ENCODE peak calls at places on chromosome X, in seven cellular contexts. W, O, J, D, A, T and Q are unnamed samples.

GRCh38 chrX:17592117-17592516 is 145.2 kb upstream of the SCML1 start:
- DNase-seq in W (no peak), O (no peak), J (no peak), D (peak; percentile 17), A (no peak), T (no peak), Q (no peak)

GRCh38 chrX:149720021-149720689 is 8.3 kb downstream of the MAGEA11 start:
- DNase-seq in W (no peak), O (no peak), J (no peak), D (no peak), A (no peak), T (peak; percentile 38), Q (no peak)

GRCh38 chrX:75038925-75039324 is 113.7 kb upstream of the NEXMIF start:
- DNase-seq in W (peak; percentile 68), O (no peak), J (no peak), D (peak; percentile 46), A (no peak), T (no peak), Q (peak; percentile 13)

GRCh38 chrX:136999021-136999420 is 34.8 kb downstream of the GPR101 start:
- DNase-seq in W (no peak), O (no peak), J (no peak), D (no peak), A (no peak), T (no peak), Q (no peak)

GRCh38 chrX:132488092-132488749 is 617 bp downstream of the MBNL3 start:
- DNase-seq in W (peak; percentile 74), O (no peak), J (no peak), D (peak; percentile 41), A (peak; percentile 7), T (no peak), Q (no peak)

GRCh38 chrX:72306085-72306801 is 529 bp upstream of the CITED1 start:
- DNase-seq in W (no peak), O (no peak), J (no peak), D (peak; percentile 22), A (no peak), T (peak; percentile 12), Q (no peak)

GRCh38 chrX:63754141-63754859 is 30.7 kb downstream of the ARHGEF9 start:
- DNase-seq in W (peak; percentile 69), O (no peak), J (no peak), D (no peak), A (peak; percentile 20), T (no peak), Q (no peak)

GRCh38 chrX:155819966-155820491 is 61.1 kb upstream of the VAMP7 start:
- DNase-seq in W (peak; percentile 86), O (peak; percentile 14), J (peak; percentile 63), D (peak; percentile 72), A (peak; percentile 15), T (peak; percentile 62), Q (peak; percentile 66)

GRCh38 chrX:134753185-134754008 is 95.1 kb upstream of the PLAC1 start:
- DNase-seq in W (no peak), O (no peak), J (no peak), D (peak; percentile 79), A (no peak), T (no peak), Q (peak; percentile 42)

GRCh38 chrX:1599791-1600405 is 8.5 kb downstream of the AKAP17A start:
- DNase-seq in W (no peak), O (no peak), J (no peak), D (no peak), A (no peak), T (no peak), Q (no peak)

GRCh38 chrX:136162827-136163427 is 15.6 kb downstream of the FHL1 start:
- DNase-seq in W (peak; percentile 68), O (peak; percentile 17), J (peak; percentile 50), D (peak; percentile 82), A (peak; percentile 35), T (no peak), Q (peak; percentile 20)

GRCh38 chrX:3522016-3522690 is 175.7 kb upstream of the MXRA5 start:
- DNase-seq in W (no peak), O (no peak), J (no peak), D (no peak), A (no peak), T (no peak), Q (no peak)

GRCh38 chrX:102883491-102883890 is 53.6 kb upstream of the RAB40AL start:
- DNase-seq in W (no peak), O (no peak), J (no peak), D (no peak), A (no peak), T (no peak), Q (no peak)

GRCh38 chrX:132986556-132986955 is 28.1 kb upstream of the HS6ST2 start:
- DNase-seq in W (no peak), O (no peak), J (no peak), D (peak; percentile 35), A (no peak), T (no peak), Q (no peak)

GRCh38 chrX:53494427-53494826 is 60.3 kb upstream of the HSD17B10 start:
- DNase-seq in W (no peak), O (no peak), J (no peak), D (peak; percentile 30), A (no peak), T (no peak), Q (no peak)

GRCh38 chrX:142891046-142891445 is 134.7 kb upstream of the SPANXN4 start:
- DNase-seq in W (no peak), O (no peak), J (no peak), D (peak; percentile 16), A (no peak), T (no peak), Q (no peak)

GRCh38 chrX:101958139-101958538 is 26.3 kb upstream of the ZMAT1 start:
- DNase-seq in W (no peak), O (no peak), J (no peak), D (no peak), A (no peak), T (no peak), Q (no peak)

GRCh38 chrX:50852524-50852923 is 38.5 kb upstream of the SHROOM4 start:
- DNase-seq in W (no peak), O (no peak), J (no peak), D (no peak), A (no peak), T (no peak), Q (no peak)

GRCh38 chrX:150225266-150225665 is 137.9 kb upstream of the MAMLD1 start:
- DNase-seq in W (no peak), O (no peak), J (no peak), D (no peak), A (no peak), T (no peak), Q (no peak)

GRCh38 chrX:34341814-34342213 is 209.7 kb upstream of the FAM47A start:
- DNase-seq in W (no peak), O (no peak), J (no peak), D (no peak), A (no peak), T (no peak), Q (no peak)

GRCh38 chrX:71992711-71993110 is 82.1 kb downstream of the NHSL2 start:
- DNase-seq in W (no peak), O (no peak), J (no peak), D (no peak), A (peak; percentile 47), T (no peak), Q (no peak)

GRCh38 chrX:771536-771935 is 140.9 kb downstream of the SHOX start:
- DNase-seq in W (no peak), O (no peak), J (peak; percentile 7), D (no peak), A (no peak), T (no peak), Q (no peak)

DNA sequence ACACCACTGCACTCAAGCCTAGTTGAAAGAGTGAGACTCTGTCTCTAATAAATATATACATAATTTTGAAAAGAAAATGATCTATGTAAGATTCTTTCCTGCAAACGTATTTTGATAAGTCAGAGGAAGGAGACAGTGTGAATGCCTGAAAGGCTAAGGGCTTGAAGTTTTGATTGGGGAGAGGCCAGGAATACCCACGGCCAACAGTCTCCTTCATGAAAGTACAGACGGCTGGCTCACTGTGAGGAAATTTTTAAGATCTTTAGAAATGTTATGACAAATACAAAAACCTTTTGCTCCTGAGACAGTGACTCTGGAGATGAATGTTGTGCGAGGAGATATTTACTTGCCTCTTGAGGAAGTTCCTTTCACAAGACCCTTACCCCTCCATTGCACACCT is 111.4 kb upstream of the KLHL13 start:
- DNase-seq in W (no peak), O (no peak), J (no peak), D (no peak), A (no peak), T (no peak), Q (no peak)
- H3K27ac ChIP-seq in W (no peak overlapping the region), O (no peak overlapping the region), J (no peak overlapping the region), D (no peak overlapping the region), A (no peak overlapping the region), T (no peak overlapping the region), Q (no peak overlapping the region)

GRCh38 chrX:154444001-154444754 is at the start of gene FAM50A:
- DNase-seq in W (peak; percentile 84), O (peak; percentile 48), J (peak; percentile 82), D (peak; percentile 61), A (peak; percentile 51), T (peak; percentile 72), Q (no peak)

GRCh38 chrX:154446430-154446829 is 2.5 kb downstream of the FAM50A start:
- DNase-seq in W (no peak), O (no peak), J (no peak), D (no peak), A (no peak), T (no peak), Q (no peak)

GRCh38 chrX:154445776-154446175 is 1.8 kb downstream of the FAM50A start:
- DNase-seq in W (no peak), O (no peak), J (no peak), D (no peak), A (no peak), T (no peak), Q (no peak)

GRCh38 chrX:154443479-154443910 is 446 bp upstream of the FAM50A start:
- DNase-seq in W (peak; percentile 55), O (no peak), J (no peak), D (peak; percentile 5), A (no peak), T (no peak), Q (no peak)

DNA sequence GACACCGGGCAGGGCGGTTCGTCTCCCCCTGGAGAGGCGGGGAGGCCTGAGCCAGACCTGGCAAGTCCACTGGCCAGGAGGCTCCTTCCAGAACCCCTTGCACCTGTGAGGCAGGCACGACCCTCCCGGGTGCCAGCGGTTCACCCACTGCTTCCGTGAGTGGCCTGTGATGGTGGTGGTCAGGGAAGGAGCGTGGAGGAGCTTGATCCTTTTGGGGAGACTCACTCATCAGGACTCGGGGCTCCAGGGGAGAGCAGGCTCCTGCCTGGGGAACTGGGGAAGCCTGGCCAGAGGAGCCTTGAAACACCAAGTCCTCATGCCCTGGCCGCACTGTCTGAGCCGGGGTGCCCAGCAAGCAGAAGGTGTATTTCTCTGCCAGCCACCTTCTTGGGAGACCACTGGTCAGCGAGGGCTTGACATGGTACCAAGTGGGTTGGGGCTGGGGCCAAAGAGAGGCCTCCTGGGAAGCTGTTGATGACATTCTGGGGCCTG is 860 bp downstream of the FAM50A start:
- DNase-seq in W (no peak), O (no peak), J (no peak), D (no peak), A (no peak), T (no peak), Q (no peak)
- H3K27ac ChIP-seq in W (no peak overlapping the region), O (peak overlapping the region; percentile 59), J (peak overlapping the region; percentile 80), D (no peak overlapping the region), A (no peak overlapping the region), T (no peak overlapping the region), Q (peak overlapping the region; percentile 87)

GRCh38 chrX:48357681-48358080 is 1.2 kb upstream of the SSX3 start:
- DNase-seq in W (no peak), O (no peak), J (no peak), D (no peak), A (no peak), T (no peak), Q (no peak)
- H3K27ac ChIP-seq in W (no peak overlapping the region), O (no peak overlapping the region), J (no peak overlapping the region), D (no peak overlapping the region), A (no peak overlapping the region), T (no peak overlapping the region), Q (no peak overlapping the region)

GRCh38 chrX:40087574-40088298 is 10.0 kb downstream of the BCOR start:
- DNase-seq in W (no peak), O (no peak), J (no peak), D (no peak), A (no peak), T (no peak), Q (no peak)
- H3K27ac ChIP-seq in W (no peak overlapping the region), O (no peak overlapping the region), J (peak overlapping the region; percentile 37), D (no peak overlapping the region), A (no peak overlapping the region), T (peak overlapping the region; percentile 71), Q (peak overlapping the region; percentile 79)